ENCODE peak calls at places on chromosomes 16 and 17, in eight cellular contexts. One of them, this sample, is unnamed.

GRCh38 chr16:1323296-1324239 is 9.9 kb upstream of the BAIAP3 start:
- DNase-seq in cardiac fibroblast: no peak
- DNase-seq in upper lobe of right lung: no peak
- DNase-seq in psoas muscle: no peak
- DNase-seq in AG10803: no peak
- DNase-seq in tibial artery: no peak
- DNase-seq in lung: no peak
- DNase-seq in GM12865: no peak
- DNase-seq in this sample: no peak

GRCh38 chr16:66850115-66850815 is 6.1 kb downstream of the CA7 start:
- DNase-seq in cardiac fibroblast: no peak
- DNase-seq in upper lobe of right lung: no peak
- DNase-seq in psoas muscle: no peak
- DNase-seq in AG10803: no peak
- DNase-seq in tibial artery: peak; percentile 29
- DNase-seq in lung: no peak
- DNase-seq in GM12865: no peak
- DNase-seq in this sample: no peak

GRCh38 chr16:48087639-48088038 is 68.2 kb downstream of the ABCC12 start:
- DNase-seq in cardiac fibroblast: no peak
- DNase-seq in upper lobe of right lung: no peak
- DNase-seq in psoas muscle: no peak
- DNase-seq in AG10803: no peak
- DNase-seq in tibial artery: no peak
- DNase-seq in lung: no peak
- DNase-seq in GM12865: no peak
- DNase-seq in this sample: no peak

GRCh38 chr17:8894189-8894611 is 26.7 kb upstream of the PIK3R6 start:
- DNase-seq in cardiac fibroblast: no peak
- DNase-seq in upper lobe of right lung: peak; percentile 59
- DNase-seq in psoas muscle: no peak
- DNase-seq in AG10803: no peak
- DNase-seq in tibial artery: peak; percentile 60
- DNase-seq in lung: no peak
- DNase-seq in GM12865: no peak
- DNase-seq in this sample: no peak

GRCh38 chr16:27780468-27781194 is 230.7 kb downstream of the KATNIP start:
- DNase-seq in cardiac fibroblast: no peak
- DNase-seq in upper lobe of right lung: no peak
- DNase-seq in psoas muscle: no peak
- DNase-seq in AG10803: no peak
- DNase-seq in tibial artery: no peak
- DNase-seq in lung: no peak
- DNase-seq in GM12865: no peak
- DNase-seq in this sample: no peak

GRCh38 chr17:82055965-82056728 is 4.4 kb downstream of the GPS1 start:
- DNase-seq in cardiac fibroblast: no peak
- DNase-seq in upper lobe of right lung: no peak
- DNase-seq in psoas muscle: peak; percentile 47
- DNase-seq in AG10803: no peak
- DNase-seq in tibial artery: no peak
- DNase-seq in lung: no peak
- DNase-seq in GM12865: no peak
- DNase-seq in this sample: no peak

GRCh38 chr16:1333149-1333812 is at the start of gene BAIAP3:
- DNase-seq in cardiac fibroblast: peak; percentile 32
- DNase-seq in upper lobe of right lung: no peak
- DNase-seq in psoas muscle: peak; percentile 72
- DNase-seq in AG10803: no peak
- DNase-seq in tibial artery: no peak
- DNase-seq in lung: no peak
- DNase-seq in GM12865: peak; percentile 52
- DNase-seq in this sample: no peak

GRCh38 chr17:7336240-7337175 is at the start of gene ACAP1:
- DNase-seq in cardiac fibroblast: no peak
- DNase-seq in upper lobe of right lung: peak; percentile 77
- DNase-seq in psoas muscle: no peak
- DNase-seq in AG10803: no peak
- DNase-seq in tibial artery: no peak
- DNase-seq in lung: no peak
- DNase-seq in GM12865: peak; percentile 88
- DNase-seq in this sample: peak; percentile 56

GRCh38 chr17:40612510-40613244 is 34.9 kb downstream of the SMARCE1 start:
- DNase-seq in cardiac fibroblast: no peak
- DNase-seq in upper lobe of right lung: no peak
- DNase-seq in psoas muscle: no peak
- DNase-seq in AG10803: no peak
- DNase-seq in tibial artery: no peak
- DNase-seq in lung: peak; percentile 36
- DNase-seq in GM12865: no peak
- DNase-seq in this sample: no peak

GRCh38 chr16:19086322-19087199 is 19.1 kb downstream of the COQ7 start:
- DNase-seq in cardiac fibroblast: peak; percentile 94
- DNase-seq in upper lobe of right lung: peak; percentile 93
- DNase-seq in psoas muscle: peak; percentile 91
- DNase-seq in AG10803: peak; percentile 82
- DNase-seq in tibial artery: peak; percentile 88
- DNase-seq in lung: peak; percentile 86
- DNase-seq in GM12865: peak; percentile 90
- DNase-seq in this sample: peak; percentile 36

GRCh38 chr17:76461765-76462555 is 5.4 kb upstream of the AANAT start:
- DNase-seq in cardiac fibroblast: peak; percentile 66
- DNase-seq in upper lobe of right lung: no peak
- DNase-seq in psoas muscle: no peak
- DNase-seq in AG10803: peak; percentile 49
- DNase-seq in tibial artery: no peak
- DNase-seq in lung: no peak
- DNase-seq in GM12865: no peak
- DNase-seq in this sample: no peak

GRCh38 chr16:53100889-53101288 is 46.1 kb downstream of the CHD9 start:
- DNase-seq in cardiac fibroblast: no peak
- DNase-seq in upper lobe of right lung: no peak
- DNase-seq in psoas muscle: no peak
- DNase-seq in AG10803: no peak
- DNase-seq in tibial artery: no peak
- DNase-seq in lung: no peak
- DNase-seq in GM12865: no peak
- DNase-seq in this sample: no peak

GRCh38 chr16:89253548-89254287 is 36.2 kb downstream of the ZNF778 start:
- DNase-seq in cardiac fibroblast: no peak
- DNase-seq in upper lobe of right lung: no peak
- DNase-seq in psoas muscle: no peak
- DNase-seq in AG10803: no peak
- DNase-seq in tibial artery: no peak
- DNase-seq in lung: no peak
- DNase-seq in GM12865: no peak
- DNase-seq in this sample: no peak

GRCh38 chr16:89257281-89257731 is 39.8 kb downstream of the ZNF778 start:
- DNase-seq in cardiac fibroblast: peak; percentile 18
- DNase-seq in upper lobe of right lung: no peak
- DNase-seq in psoas muscle: no peak
- DNase-seq in AG10803: no peak
- DNase-seq in tibial artery: no peak
- DNase-seq in lung: no peak
- DNase-seq in GM12865: no peak
- DNase-seq in this sample: no peak

GRCh38 chr16:89261691-89262563 is 44.4 kb downstream of the ZNF778 start:
- DNase-seq in cardiac fibroblast: no peak
- DNase-seq in upper lobe of right lung: no peak
- DNase-seq in psoas muscle: no peak
- DNase-seq in AG10803: peak; percentile 6
- DNase-seq in tibial artery: no peak
- DNase-seq in lung: no peak
- DNase-seq in GM12865: no peak
- DNase-seq in this sample: no peak

GRCh38 chr16:89257757-89258465 is 40.4 kb downstream of the ZNF778 start:
- DNase-seq in cardiac fibroblast: no peak
- DNase-seq in upper lobe of right lung: no peak
- DNase-seq in psoas muscle: no peak
- DNase-seq in AG10803: no peak
- DNase-seq in tibial artery: no peak
- DNase-seq in lung: no peak
- DNase-seq in GM12865: no peak
- DNase-seq in this sample: no peak

DNA sequence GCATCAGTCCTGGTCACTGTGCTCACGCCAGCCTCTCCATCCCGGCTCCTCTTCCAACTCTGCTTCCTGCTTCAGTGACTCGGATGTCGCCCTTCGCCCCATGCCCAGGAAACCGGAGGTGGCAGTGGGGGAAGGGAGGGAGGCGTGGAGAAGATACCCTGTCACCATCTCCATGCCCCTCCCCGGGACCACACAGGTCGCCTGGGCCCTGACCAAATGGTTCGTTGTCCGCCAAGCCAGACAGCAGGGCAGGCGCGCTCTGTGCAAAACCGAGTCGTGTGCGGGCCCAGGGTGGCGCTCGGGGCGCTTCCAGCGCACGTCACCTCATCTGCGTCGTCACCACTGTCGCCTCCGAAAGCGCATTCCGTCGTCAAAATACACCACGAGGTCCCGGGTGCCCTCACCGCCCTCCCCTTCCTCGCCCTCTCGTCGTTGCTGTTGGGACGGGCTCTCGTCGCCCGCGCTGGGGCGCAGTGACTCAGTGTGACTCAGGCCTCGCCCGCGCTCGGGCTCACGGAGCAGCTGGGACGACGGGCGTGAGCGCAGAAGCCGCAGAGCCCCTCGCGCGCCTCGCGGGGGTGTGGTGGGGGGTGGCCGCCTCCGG is 39.2 kb downstream of the ZNF778 start:
- DNase-seq in cardiac fibroblast: peak; percentile 26
- DNase-seq in upper lobe of right lung: no peak
- DNase-seq in psoas muscle: peak; percentile 81
- DNase-seq in AG10803: peak; percentile 40
- DNase-seq in tibial artery: no peak
- DNase-seq in lung: peak; percentile 46
- DNase-seq in GM12865: no peak
- DNase-seq in this sample: no peak
- H3K4me3 ChIP-seq in cardiac fibroblast: peak overlapping the region; percentile 47
- H3K4me3 ChIP-seq in upper lobe of right lung: peak overlapping the region; percentile 45
- H3K4me3 ChIP-seq in psoas muscle: peak overlapping the region; percentile 58
- H3K4me3 ChIP-seq in AG10803: peak overlapping the region; percentile 50
- H3K4me3 ChIP-seq in tibial artery: peak overlapping the region; percentile 23
- H3K4me3 ChIP-seq in lung: peak overlapping the region; percentile 41
- H3K4me3 ChIP-seq in GM12865: no peak overlapping the region
- H3K4me3 ChIP-seq in this sample: no peak overlapping the region

GRCh38 chr16:70398177-70398743 is 40.6 kb downstream of the ST3GAL2 start:
- DNase-seq in cardiac fibroblast: no peak
- DNase-seq in upper lobe of right lung: no peak
- DNase-seq in psoas muscle: no peak
- DNase-seq in AG10803: no peak
- DNase-seq in tibial artery: no peak
- DNase-seq in lung: no peak
- DNase-seq in GM12865: no peak
- DNase-seq in this sample: no peak

GRCh38 chr16:70396209-70396904 is 42.5 kb downstream of the ST3GAL2 start:
- DNase-seq in cardiac fibroblast: peak; percentile 29
- DNase-seq in upper lobe of right lung: no peak
- DNase-seq in psoas muscle: no peak
- DNase-seq in AG10803: peak; percentile 37
- DNase-seq in tibial artery: no peak
- DNase-seq in lung: no peak
- DNase-seq in GM12865: no peak
- DNase-seq in this sample: no peak

GRCh38 chr16:70394853-70395252 is 44.0 kb downstream of the ST3GAL2 start:
- DNase-seq in cardiac fibroblast: no peak
- DNase-seq in upper lobe of right lung: no peak
- DNase-seq in psoas muscle: no peak
- DNase-seq in AG10803: no peak
- DNase-seq in tibial artery: no peak
- DNase-seq in lung: no peak
- DNase-seq in GM12865: no peak
- DNase-seq in this sample: no peak

GRCh38 chr16:70392606-70393005 is 45.9 kb downstream of the DDX19A start:
- DNase-seq in cardiac fibroblast: no peak
- DNase-seq in upper lobe of right lung: no peak
- DNase-seq in psoas muscle: no peak
- DNase-seq in AG10803: no peak
- DNase-seq in tibial artery: no peak
- DNase-seq in lung: no peak
- DNase-seq in GM12865: no peak
- DNase-seq in this sample: no peak

GRCh38 chr16:70395345-70395901 is 43.5 kb downstream of the ST3GAL2 start:
- DNase-seq in cardiac fibroblast: peak; percentile 57
- DNase-seq in upper lobe of right lung: peak; percentile 91
- DNase-seq in psoas muscle: peak; percentile 87
- DNase-seq in AG10803: peak; percentile 26
- DNase-seq in tibial artery: peak; percentile 75
- DNase-seq in lung: peak; percentile 74
- DNase-seq in GM12865: peak; percentile 82
- DNase-seq in this sample: no peak
- TF ChIP-seq CTCF in cardiac fibroblast: peak; percentile 85
- TF ChIP-seq CTCF in upper lobe of right lung: peak; percentile 75
- TF ChIP-seq CTCF in psoas muscle: peak; percentile 73
- TF ChIP-seq CTCF in AG10803: peak; percentile 62
- TF ChIP-seq CTCF in tibial artery: peak; percentile 45
- TF ChIP-seq CTCF in lung: peak; percentile 76
- TF ChIP-seq CTCF in GM12865: peak; percentile 82
- TF ChIP-seq CTCF in this sample: peak; percentile 91

GRCh38 chr16:85462405-85463227 is 150.5 kb upstream of the GSE1 start:
- DNase-seq in cardiac fibroblast: no peak
- DNase-seq in upper lobe of right lung: peak; percentile 79
- DNase-seq in psoas muscle: no peak
- DNase-seq in AG10803: no peak
- DNase-seq in tibial artery: no peak
- DNase-seq in lung: no peak
- DNase-seq in GM12865: no peak
- DNase-seq in this sample: no peak

GRCh38 chr16:85463228-85463611 is 149.9 kb upstream of the GSE1 start:
- DNase-seq in cardiac fibroblast: no peak
- DNase-seq in upper lobe of right lung: no peak
- DNase-seq in psoas muscle: no peak
- DNase-seq in AG10803: no peak
- DNase-seq in tibial artery: no peak
- DNase-seq in lung: no peak
- DNase-seq in GM12865: no peak
- DNase-seq in this sample: no peak

GRCh38 chr16:85461814-85462404 is 151.2 kb upstream of the GSE1 start:
- DNase-seq in cardiac fibroblast: peak; percentile 53
- DNase-seq in upper lobe of right lung: peak; percentile 82
- DNase-seq in psoas muscle: no peak
- DNase-seq in AG10803: peak; percentile 39
- DNase-seq in tibial artery: no peak
- DNase-seq in lung: peak; percentile 73
- DNase-seq in GM12865: no peak
- DNase-seq in this sample: no peak

GRCh38 chr16:85464342-85465305 is 148.5 kb upstream of the GSE1 start:
- DNase-seq in cardiac fibroblast: no peak
- DNase-seq in upper lobe of right lung: no peak
- DNase-seq in psoas muscle: no peak
- DNase-seq in AG10803: no peak
- DNase-seq in tibial artery: no peak
- DNase-seq in lung: no peak
- DNase-seq in GM12865: no peak
- DNase-seq in this sample: no peak

GRCh38 chr16:85463672-85464071 is 149.4 kb upstream of the GSE1 start:
- DNase-seq in cardiac fibroblast: no peak
- DNase-seq in upper lobe of right lung: no peak
- DNase-seq in psoas muscle: no peak
- DNase-seq in AG10803: no peak
- DNase-seq in tibial artery: no peak
- DNase-seq in lung: no peak
- DNase-seq in GM12865: no peak
- DNase-seq in this sample: no peak
- H3K4me3 ChIP-seq in cardiac fibroblast: no peak overlapping the region
- H3K4me3 ChIP-seq in upper lobe of right lung: no peak overlapping the region
- H3K4me3 ChIP-seq in psoas muscle: no peak overlapping the region
- H3K4me3 ChIP-seq in AG10803: no peak overlapping the region
- H3K4me3 ChIP-seq in tibial artery: no peak overlapping the region
- H3K4me3 ChIP-seq in lung: no peak overlapping the region
- H3K4me3 ChIP-seq in GM12865: no peak overlapping the region
- H3K4me3 ChIP-seq in this sample: no peak overlapping the region

GRCh38 chr17:51608251-51608933 is 348.0 kb downstream of the UTP18 start:
- DNase-seq in cardiac fibroblast: no peak
- DNase-seq in upper lobe of right lung: no peak
- DNase-seq in psoas muscle: no peak
- DNase-seq in AG10803: no peak
- DNase-seq in tibial artery: no peak
- DNase-seq in lung: no peak
- DNase-seq in GM12865: no peak
- DNase-seq in this sample: no peak
- TF ChIP-seq CTCF in cardiac fibroblast: no peak
- TF ChIP-seq CTCF in upper lobe of right lung: no peak
- TF ChIP-seq CTCF in psoas muscle: no peak
- TF ChIP-seq CTCF in AG10803: no peak
- TF ChIP-seq CTCF in tibial artery: no peak
- TF ChIP-seq CTCF in lung: no peak
- TF ChIP-seq CTCF in GM12865: no peak
- TF ChIP-seq CTCF in this sample: no peak